ENCODE peak calls at places on chromosome 19, in five cellular contexts. I is stimulated activated CD8-positive, alpha-beta memory T cell treated with anti-CD3 and anti-CD28 coated beads, Interleukin-7, amount 100 ng/mL, for 1 hour; S is stimulated activated CD4-positive, alpha-beta T cell treated with anti-CD3 and anti-CD28 coated beads, Interleukin-1b, Interleukin-23, amount 100 ng/mL, for 1 hour; P is right lobe of liver; X is HT1080. B is an unnamed sample.

GRCh38 chr19:18251587-18252369 is 22.5 kb downstream of the IQCN start:
- DNase-seq in X (peak), S (peak), P (peak), I (peak), B (no peak)

GRCh38 chr19:18847516-18848463 is 16.0 kb downstream of the UPF1 start:
- DNase-seq in S (no peak), I (no peak), P (no peak), X (no peak), B (no peak)

GRCh38 chr19:19107663-19108062 is 30.6 kb downstream of the TMEM161A start:
- DNase-seq in X (no peak), P (no peak), I (no peak), S (no peak), B (no peak)

GRCh38 chr19:40589723-40590429 is 11.3 kb upstream of the LTBP4 start:
- DNase-seq in I (no peak), X (no peak), S (no peak), P (no peak), B (no peak)

GRCh38 chr19:45469835-45470146 is 2.0 kb downstream of the FOSB start:
- DNase-seq in X (no peak), S (peak), P (no peak), I (no peak), B (no peak)

GRCh38 chr19:5961969-5962945 is 15.7 kb downstream of the RANBP3 start:
- DNase-seq in X (peak), I (peak), S (peak), P (peak), B (no peak)

GRCh38 chr19:47414469-47414868 is 4.9 kb downstream of the MEIS3 start:
- DNase-seq in I (no peak), S (no peak), P (peak), X (peak), B (no peak)

GRCh38 chr19:46073268-46073922 is 32.6 kb upstream of the IGFL4 start:
- DNase-seq in X (no peak), I (no peak), P (no peak), S (no peak), B (no peak)

GRCh38 chr19:57587529-57587928 is 3.6 kb downstream of the ZIK1 start:
- DNase-seq in I (no peak), P (no peak), S (no peak), X (peak), B (no peak)

GRCh38 chr19:41935781-41936415 is 7.6 kb upstream of the ERFL start:
- DNase-seq in P (no peak), S (no peak), X (no peak), I (no peak), B (no peak)

GRCh38 chr19:42420055-42420544 is 7.1 kb downstream of the LIPE start:
- DNase-seq in S (peak), X (peak), P (peak), I (peak), B (peak)

GRCh38 chr19:13097331-13098258 is 5.1 kb downstream of the LYL1 start:
- DNase-seq in P (peak), S (no peak), I (no peak), X (no peak), B (peak)

GRCh38 chr19:49017666-49018351 is 918 bp upstream of the LHB start:
- DNase-seq in I (peak), X (no peak), P (peak), S (peak), B (no peak)

GRCh38 chr19:54133312-54133956 is 4.1 kb upstream of the CNOT3 start:
- DNase-seq in S (no peak), X (peak), I (no peak), P (no peak), B (no peak)

GRCh38 chr19:40585677-40586422 is 9.2 kb downstream of the SHKBP1 start:
- DNase-seq in I (no peak), S (no peak), X (peak), P (no peak), B (no peak)

GRCh38 chr19:48470281-48470680 is 1.1 kb downstream of the CYTH2 start:
- DNase-seq in S (no peak), I (no peak), X (no peak), P (peak), B (no peak)

GRCh38 chr19:44282846-44283245 is 22.0 kb downstream of the ZNF235 start:
- DNase-seq in X (peak), S (no peak), P (no peak), I (no peak), B (no peak)

GRCh38 chr19:39813264-39813998 is 20.5 kb downstream of the DYRK1B start:
- DNase-seq in P (no peak), S (no peak), I (no peak), X (no peak), B (no peak)

GRCh38 chr19:1851581-1852293 is 3.5 kb upstream of the REXO1 start:
- DNase-seq in X (no peak), I (no peak), S (no peak), P (peak), B (no peak)

GRCh38 chr19:46608581-46609345 is 7.6 kb downstream of the CALM3 start:
- DNase-seq in I (no peak), S (no peak), X (no peak), P (no peak), B (peak)

GRCh38 chr19:7763696-7764095 is 653 bp downstream of the CLEC4M start:
- DNase-seq in S (no peak), I (no peak), X (no peak), P (no peak), B (no peak)

GRCh38 chr19:18310118-18310909 is 12.6 kb downstream of the LSM4 start:
- DNase-seq in S (no peak), X (no peak), I (no peak), P (no peak), B (no peak)

GRCh38 chr19:54523403-54523802 is 20.8 kb downstream of the LAIR2 start:
- DNase-seq in P (peak), I (no peak), S (no peak), X (peak), B (no peak)

GRCh38 chr19:39398297-39398864 is 7.2 kb downstream of the MED29 start:
- DNase-seq in P (peak), S (peak), I (no peak), X (peak), B (no peak)

GRCh38 chr19:765179-765738 is 14.3 kb downstream of the MISP start:
- DNase-seq in I (no peak), X (no peak), P (no peak), S (no peak), B (no peak)

GRCh38 chr19:10395436-10395835 is 7.9 kb downstream of the CDC37 start:
- DNase-seq in P (no peak), S (no peak), X (no peak), I (no peak), B (no peak)

GRCh38 chr19:51407631-51408131 is 9.8 kb downstream of the SIGLEC10 start:
- DNase-seq in X (peak), S (no peak), P (no peak), I (no peak), B (no peak)

B was measured in chondrocyte.